ENCODE peak calls at places on chromosomes 16 and 17, in five cellular contexts. One of them, this sample, is unnamed.

GRCh38 chr17:39167492-39167891 is 1.5 kb upstream of the ARL5C start:
- DNase-seq in tibial artery: no peak
- DNase-seq in activated T-helper 2 cell treated with anti-CD3 and anti-CD28 coated beads, Interferon-gamma antibody, Interleukin-2, Interleukin-4, amounts not matched to agents 10 μg/mL and 5 μg/mL and 100 μg/mL, durations not matched to agents 14 hours and 24 hours and 36 hours: no peak
- DNase-seq in NCI-H748 treated with DMSO at 0.1 percent for 48 hours: no peak
- DNase-seq in AG09309: no peak
- DNase-seq in this sample: no peak

GRCh38 chr16:4316732-4317461 is 1.0 kb downstream of the GLIS2 start:
- DNase-seq in NCI-H748 treated with DMSO at 0.1 percent for 48 hours: no peak
- DNase-seq in AG09309: no peak
- DNase-seq in tibial artery: peak
- DNase-seq in activated T-helper 2 cell treated with anti-CD3 and anti-CD28 coated beads, Interferon-gamma antibody, Interleukin-2, Interleukin-4, amounts not matched to agents 10 μg/mL and 5 μg/mL and 100 μg/mL, durations not matched to agents 14 hours and 24 hours and 36 hours: no peak
- DNase-seq in this sample: no peak

GRCh38 chr17:3602499-3602898 is 6.7 kb downstream of the TRPV1 start:
- DNase-seq in tibial artery: no peak
- DNase-seq in activated T-helper 2 cell treated with anti-CD3 and anti-CD28 coated beads, Interferon-gamma antibody, Interleukin-2, Interleukin-4, amounts not matched to agents 10 μg/mL and 5 μg/mL and 100 μg/mL, durations not matched to agents 14 hours and 24 hours and 36 hours: no peak
- DNase-seq in AG09309: no peak
- DNase-seq in NCI-H748 treated with DMSO at 0.1 percent for 48 hours: no peak
- DNase-seq in this sample: peak

GRCh38 chr17:73013299-73013698 is 79.2 kb downstream of the SLC39A11 start:
- DNase-seq in activated T-helper 2 cell treated with anti-CD3 and anti-CD28 coated beads, Interferon-gamma antibody, Interleukin-2, Interleukin-4, amounts not matched to agents 10 μg/mL and 5 μg/mL and 100 μg/mL, durations not matched to agents 14 hours and 24 hours and 36 hours: no peak
- DNase-seq in AG09309: no peak
- DNase-seq in NCI-H748 treated with DMSO at 0.1 percent for 48 hours: no peak
- DNase-seq in tibial artery: no peak
- DNase-seq in this sample: no peak

GRCh38 chr17:3763777-3764170 is 37.2 kb downstream of the ITGAE start:
- DNase-seq in activated T-helper 2 cell treated with anti-CD3 and anti-CD28 coated beads, Interferon-gamma antibody, Interleukin-2, Interleukin-4, amounts not matched to agents 10 μg/mL and 5 μg/mL and 100 μg/mL, durations not matched to agents 14 hours and 24 hours and 36 hours: no peak
- DNase-seq in NCI-H748 treated with DMSO at 0.1 percent for 48 hours: no peak
- DNase-seq in tibial artery: no peak
- DNase-seq in AG09309: no peak
- DNase-seq in this sample: no peak

GRCh38 chr17:63704836-63705235 is 4.9 kb upstream of the LIMD2 start:
- DNase-seq in AG09309: no peak
- DNase-seq in activated T-helper 2 cell treated with anti-CD3 and anti-CD28 coated beads, Interferon-gamma antibody, Interleukin-2, Interleukin-4, amounts not matched to agents 10 μg/mL and 5 μg/mL and 100 μg/mL, durations not matched to agents 14 hours and 24 hours and 36 hours: no peak
- DNase-seq in NCI-H748 treated with DMSO at 0.1 percent for 48 hours: no peak
- DNase-seq in tibial artery: no peak
- DNase-seq in this sample: no peak

GRCh38 chr17:3870871-3871306 is 22.0 kb downstream of the CAMKK1 start:
- DNase-seq in activated T-helper 2 cell treated with anti-CD3 and anti-CD28 coated beads, Interferon-gamma antibody, Interleukin-2, Interleukin-4, amounts not matched to agents 10 μg/mL and 5 μg/mL and 100 μg/mL, durations not matched to agents 14 hours and 24 hours and 36 hours: no peak
- DNase-seq in AG09309: no peak
- DNase-seq in NCI-H748 treated with DMSO at 0.1 percent for 48 hours: no peak
- DNase-seq in tibial artery: no peak
- DNase-seq in this sample: no peak

GRCh38 chr16:30051518-30051917 is 14.0 kb upstream of the ALDOA start:
- DNase-seq in tibial artery: no peak
- DNase-seq in AG09309: no peak
- DNase-seq in NCI-H748 treated with DMSO at 0.1 percent for 48 hours: no peak
- DNase-seq in activated T-helper 2 cell treated with anti-CD3 and anti-CD28 coated beads, Interferon-gamma antibody, Interleukin-2, Interleukin-4, amounts not matched to agents 10 μg/mL and 5 μg/mL and 100 μg/mL, durations not matched to agents 14 hours and 24 hours and 36 hours: no peak
- DNase-seq in this sample: no peak

GRCh38 chr17:7838291-7839075 is 4.5 kb downstream of the KDM6B start:
- DNase-seq in AG09309: no peak
- DNase-seq in activated T-helper 2 cell treated with anti-CD3 and anti-CD28 coated beads, Interferon-gamma antibody, Interleukin-2, Interleukin-4, amounts not matched to agents 10 μg/mL and 5 μg/mL and 100 μg/mL, durations not matched to agents 14 hours and 24 hours and 36 hours: no peak
- DNase-seq in NCI-H748 treated with DMSO at 0.1 percent for 48 hours: peak
- DNase-seq in tibial artery: no peak
- DNase-seq in this sample: peak

GRCh38 chr16:87135631-87136030 is 181.6 kb downstream of the C16orf95 start:
- DNase-seq in tibial artery: no peak
- DNase-seq in NCI-H748 treated with DMSO at 0.1 percent for 48 hours: no peak
- DNase-seq in activated T-helper 2 cell treated with anti-CD3 and anti-CD28 coated beads, Interferon-gamma antibody, Interleukin-2, Interleukin-4, amounts not matched to agents 10 μg/mL and 5 μg/mL and 100 μg/mL, durations not matched to agents 14 hours and 24 hours and 36 hours: no peak
- DNase-seq in AG09309: no peak
- DNase-seq in this sample: no peak

GRCh38 chr17:49108318-49108717 is 24.3 kb upstream of the B4GALNT2 start:
- DNase-seq in AG09309: no peak
- DNase-seq in activated T-helper 2 cell treated with anti-CD3 and anti-CD28 coated beads, Interferon-gamma antibody, Interleukin-2, Interleukin-4, amounts not matched to agents 10 μg/mL and 5 μg/mL and 100 μg/mL, durations not matched to agents 14 hours and 24 hours and 36 hours: no peak
- DNase-seq in NCI-H748 treated with DMSO at 0.1 percent for 48 hours: no peak
- DNase-seq in tibial artery: no peak
- DNase-seq in this sample: no peak

GRCh38 chr17:8846768-8847211 is 20.7 kb downstream of the PIK3R6 start:
- DNase-seq in AG09309: no peak
- DNase-seq in tibial artery: no peak
- DNase-seq in NCI-H748 treated with DMSO at 0.1 percent for 48 hours: no peak
- DNase-seq in activated T-helper 2 cell treated with anti-CD3 and anti-CD28 coated beads, Interferon-gamma antibody, Interleukin-2, Interleukin-4, amounts not matched to agents 10 μg/mL and 5 μg/mL and 100 μg/mL, durations not matched to agents 14 hours and 24 hours and 36 hours: no peak
- DNase-seq in this sample: no peak

GRCh38 chr17:65418622-65419021 is 142.8 kb downstream of the AXIN2 start:
- DNase-seq in activated T-helper 2 cell treated with anti-CD3 and anti-CD28 coated beads, Interferon-gamma antibody, Interleukin-2, Interleukin-4, amounts not matched to agents 10 μg/mL and 5 μg/mL and 100 μg/mL, durations not matched to agents 14 hours and 24 hours and 36 hours: no peak
- DNase-seq in NCI-H748 treated with DMSO at 0.1 percent for 48 hours: no peak
- DNase-seq in tibial artery: no peak
- DNase-seq in AG09309: no peak
- DNase-seq in this sample: no peak

GRCh38 chr17:61452301-61453290 is at the start of gene TBX4:
- DNase-seq in tibial artery: no peak
- DNase-seq in activated T-helper 2 cell treated with anti-CD3 and anti-CD28 coated beads, Interferon-gamma antibody, Interleukin-2, Interleukin-4, amounts not matched to agents 10 μg/mL and 5 μg/mL and 100 μg/mL, durations not matched to agents 14 hours and 24 hours and 36 hours: no peak
- DNase-seq in NCI-H748 treated with DMSO at 0.1 percent for 48 hours: no peak
- DNase-seq in AG09309: no peak
- DNase-seq in this sample: no peak

GRCh38 chr16:88298882-88299745 is 83.6 kb upstream of the ZNF469 start:
- DNase-seq in activated T-helper 2 cell treated with anti-CD3 and anti-CD28 coated beads, Interferon-gamma antibody, Interleukin-2, Interleukin-4, amounts not matched to agents 10 μg/mL and 5 μg/mL and 100 μg/mL, durations not matched to agents 14 hours and 24 hours and 36 hours: no peak
- DNase-seq in AG09309: no peak
- DNase-seq in tibial artery: no peak
- DNase-seq in NCI-H748 treated with DMSO at 0.1 percent for 48 hours: no peak
- DNase-seq in this sample: no peak

GRCh38 chr17:29612404-29613370 is 10.0 kb downstream of the CORO6 start:
- DNase-seq in AG09309: no peak
- DNase-seq in NCI-H748 treated with DMSO at 0.1 percent for 48 hours: no peak
- DNase-seq in tibial artery: no peak
- DNase-seq in activated T-helper 2 cell treated with anti-CD3 and anti-CD28 coated beads, Interferon-gamma antibody, Interleukin-2, Interleukin-4, amounts not matched to agents 10 μg/mL and 5 μg/mL and 100 μg/mL, durations not matched to agents 14 hours and 24 hours and 36 hours: no peak
- DNase-seq in this sample: no peak

GRCh38 chr17:39229274-39229913 is 3.6 kb upstream of the STAC2 start:
- DNase-seq in AG09309: no peak
- DNase-seq in tibial artery: no peak
- DNase-seq in activated T-helper 2 cell treated with anti-CD3 and anti-CD28 coated beads, Interferon-gamma antibody, Interleukin-2, Interleukin-4, amounts not matched to agents 10 μg/mL and 5 μg/mL and 100 μg/mL, durations not matched to agents 14 hours and 24 hours and 36 hours: no peak
- DNase-seq in NCI-H748 treated with DMSO at 0.1 percent for 48 hours: no peak
- DNase-seq in this sample: no peak

GRCh38 chr17:33750943-33751701 is 458.0 kb upstream of the ASIC2 start:
- DNase-seq in tibial artery: peak
- DNase-seq in activated T-helper 2 cell treated with anti-CD3 and anti-CD28 coated beads, Interferon-gamma antibody, Interleukin-2, Interleukin-4, amounts not matched to agents 10 μg/mL and 5 μg/mL and 100 μg/mL, durations not matched to agents 14 hours and 24 hours and 36 hours: peak
- DNase-seq in NCI-H748 treated with DMSO at 0.1 percent for 48 hours: peak
- DNase-seq in AG09309: peak
- DNase-seq in this sample: peak

GRCh38 chr16:28110977-28111376 is 47.5 kb upstream of the GSG1L start:
- DNase-seq in NCI-H748 treated with DMSO at 0.1 percent for 48 hours: no peak
- DNase-seq in tibial artery: no peak
- DNase-seq in activated T-helper 2 cell treated with anti-CD3 and anti-CD28 coated beads, Interferon-gamma antibody, Interleukin-2, Interleukin-4, amounts not matched to agents 10 μg/mL and 5 μg/mL and 100 μg/mL, durations not matched to agents 14 hours and 24 hours and 36 hours: no peak
- DNase-seq in AG09309: no peak
- DNase-seq in this sample: no peak

GRCh38 chr17:55062921-55063320 is 94.4 kb downstream of the STXBP4 start:
- DNase-seq in NCI-H748 treated with DMSO at 0.1 percent for 48 hours: no peak
- DNase-seq in AG09309: no peak
- DNase-seq in tibial artery: no peak
- DNase-seq in activated T-helper 2 cell treated with anti-CD3 and anti-CD28 coated beads, Interferon-gamma antibody, Interleukin-2, Interleukin-4, amounts not matched to agents 10 μg/mL and 5 μg/mL and 100 μg/mL, durations not matched to agents 14 hours and 24 hours and 36 hours: no peak
- DNase-seq in this sample: no peak

GRCh38 chr16:66741131-66741900 is 10.1 kb downstream of the DYNC1LI2 start:
- DNase-seq in NCI-H748 treated with DMSO at 0.1 percent for 48 hours: no peak
- DNase-seq in AG09309: peak
- DNase-seq in tibial artery: peak
- DNase-seq in activated T-helper 2 cell treated with anti-CD3 and anti-CD28 coated beads, Interferon-gamma antibody, Interleukin-2, Interleukin-4, amounts not matched to agents 10 μg/mL and 5 μg/mL and 100 μg/mL, durations not matched to agents 14 hours and 24 hours and 36 hours: no peak
- DNase-seq in this sample: no peak

This sample was measured in stimulated activated naive CD8-positive, alpha-beta T cell treated with anti-CD3 and anti-CD28 coated beads, Interleukin-15, amount 100 ng/mL, for 72 hours.